ENCODE peak calls at places on chromosomes 7 and 10, in nine cellular contexts. N, D, V, X, P, F, Q, W and S are unnamed samples.

GRCh38 chr10:97065686-97066679 is 119.8 kb downstream of the SLIT1 start:
- DNase-seq in V (no peak), X (no peak), F (no peak), Q (no peak), D (peak; percentile 17), P (no peak), N (no peak), W (no peak), S (no peak)

GRCh38 chr7:50978633-50979215 is 196.0 kb upstream of the GRB10 start:
- DNase-seq in W (no peak), D (no peak), N (no peak), F (no peak), Q (peak; percentile 8), P (no peak), V (no peak), X (no peak), S (no peak)

GRCh38 chr10:31143331-31143935 is 111.8 kb upstream of the ZNF438 start:
- DNase-seq in W (no peak), P (no peak), N (no peak), D (no peak), X (no peak), V (no peak), F (no peak), Q (no peak), S (no peak)

GRCh38 chr10:114714281-114714741 is 56.2 kb upstream of the ABLIM1 start:
- DNase-seq in P (peak; percentile 4), X (peak; percentile 51), D (peak; percentile 78), Q (peak; percentile 74), V (no peak), N (no peak), F (peak; percentile 23), W (no peak), S (no peak)

GRCh38 chr7:136869991-136870798 is 1.7 kb downstream of the CHRM2 start:
- DNase-seq in X (no peak), D (no peak), F (no peak), P (no peak), N (no peak), Q (peak; percentile 46), W (peak; percentile 26), V (no peak), S (no peak)

GRCh38 chr7:105010538-105011523 is 3.2 kb upstream of the KMT2E start:
- DNase-seq in N (no peak), D (no peak), F (no peak), Q (peak; percentile 55), V (no peak), W (no peak), P (no peak), X (no peak), S (no peak)

GRCh38 chr7:116582164-116582732 is 57.4 kb downstream of the CAV1 start:
- DNase-seq in W (no peak), V (no peak), Q (peak; percentile 87), P (no peak), D (no peak), F (no peak), N (no peak), X (no peak), S (no peak)

GRCh38 chr7:104136561-104136960 is 71.3 kb downstream of the ORC5 start:
- DNase-seq in N (no peak), W (no peak), V (no peak), F (no peak), P (no peak), D (no peak), Q (no peak), X (no peak), S (no peak)

GRCh38 chr10:101236376-101237079 is 7.3 kb upstream of the LBX1 start:
- DNase-seq in W (peak; percentile 53), X (no peak), Q (peak; percentile 73), F (no peak), N (no peak), D (no peak), P (no peak), V (no peak), S (no peak)

GRCh38 chr7:20958474-20958873 is 171.8 kb upstream of the SP8 start:
- DNase-seq in X (no peak), F (peak; percentile 61), V (no peak), D (no peak), W (no peak), Q (no peak), P (peak; percentile 89), N (no peak), S (peak; percentile 66)